ENCODE peak calls at places on chromosomes 11 and 22, in four cellular contexts. W is right lobe of liver, P is SJSA1, C is left lung. K is an unnamed sample.
A peak's percentile ranks its signal among the peaks of the same experiment; 100 is the strongest.

GRCh38 chr11:680476-680875 is 14.5 kb downstream of the DEAF1 start:
- DNase-seq in W (no peak), C (no peak), P (no peak), K (no peak)

GRCh38 chr22:50233223-50233622 is 11.6 kb downstream of the TUBGCP6 start:
- DNase-seq in P (no peak), C (no peak), W (peak; percentile 11), K (no peak)

GRCh38 chr22:19228174-19228573 is 49.6 kb upstream of the SLC25A1 start:
- DNase-seq in W (no peak), C (no peak), P (no peak), K (no peak)

GRCh38 chr11:122843281-122844150 is 5.2 kb downstream of the CRTAM start:
- DNase-seq in W (no peak), P (no peak), C (no peak), K (peak; percentile 46)

GRCh38 chr11:69312418-69313399 is 18.8 kb downstream of the MYEOV start:
- DNase-seq in C (no peak), P (peak; percentile 65), W (no peak), K (no peak)

GRCh38 chr11:31711137-31711536 is 100.0 kb downstream of the PAX6 start:
- DNase-seq in P (no peak), W (no peak), C (no peak), K (no peak)

GRCh38 chr11:64298966-64299846 is 952 bp upstream of the CATSPERZ start:
- DNase-seq in P (no peak), C (peak; percentile 90), W (peak; percentile 65), K (no peak)

GRCh38 chr11:122808494-122808893 is 29.8 kb upstream of the CRTAM start:
- DNase-seq in P (no peak), C (no peak), W (no peak), K (no peak)

GRCh38 chr11:78424334-78425270 is 7.0 kb upstream of the GAB2 start:
- DNase-seq in P (no peak), W (no peak), C (no peak), K (no peak)

GRCh38 chr11:75406338-75406777 is 7.0 kb downstream of the RPS3 start:
- DNase-seq in P (no peak), W (no peak), C (no peak), K (no peak)

GRCh38 chr11:135023499-135023898 is 611.5 kb upstream of the B3GAT1 start:
- DNase-seq in C (no peak), W (no peak), P (no peak), K (no peak)

GRCh38 chr22:33006220-33006954 is 51.8 kb downstream of the SYN3 start:
- DNase-seq in W (peak; percentile 64), C (no peak), P (no peak), K (no peak)

GRCh38 chr22:29813563-29813962 is 24.5 kb downstream of the ASCC2 start:
- DNase-seq in P (no peak), W (no peak), C (no peak), K (no peak)

GRCh38 chr11:3969613-3970012 is 114.1 kb downstream of the STIM1 start:
- DNase-seq in P (no peak), C (no peak), W (no peak), K (no peak)

GRCh38 chr22:38219644-38220043 is 17.9 kb downstream of the MAFF start:
- DNase-seq in P (no peak), C (no peak), W (no peak), K (no peak)

GRCh38 chr11:67484847-67485311 is 2.1 kb downstream of the AIP start:
- DNase-seq in C (peak; percentile 81), W (peak; percentile 28), P (no peak), K (peak; percentile 39)

GRCh38 chr11:120184371-120184945 is 26.4 kb upstream of the OAF start:
- DNase-seq in W (no peak), C (no peak), P (no peak), K (no peak)

GRCh38 chr11:28464252-28464867 is 356.2 kb downstream of the METTL15 start:
- DNase-seq in W (no peak), P (no peak), C (no peak), K (no peak)

GRCh38 chr22:24115247-24116207 is 65.8 kb upstream of the SUSD2 start:
- DNase-seq in P (no peak), W (no peak), C (peak; percentile 24), K (no peak)

GRCh38 chr11:119417726-119418540 is 5.0 kb downstream of the THY1 start:
- DNase-seq in P (peak; percentile 70), C (no peak), W (no peak), K (no peak)

GRCh38 chr22:33706100-33706499 is 214.2 kb downstream of the LARGE1 start:
- DNase-seq in P (no peak), C (no peak), W (no peak), K (no peak)

GRCh38 chr11:128334311-128335044 is 252.9 kb downstream of the ETS1 start:
- DNase-seq in C (no peak), W (peak; percentile 83), P (peak; percentile 82), K (no peak)

GRCh38 chr22:30373331-30374325 is 13.6 kb downstream of the RNF215 start:
- DNase-seq in W (no peak), C (peak; percentile 55), P (no peak), K (no peak)

GRCh38 chr11:82873919-82874333 is 26.3 kb downstream of the PRCP start:
- DNase-seq in W (no peak), C (no peak), P (no peak), K (peak; percentile 8)

GRCh38 chr11:78216021-78216420 is 27.3 kb downstream of the USP35 start:
- DNase-seq in P (no peak), C (no peak), W (no peak), K (no peak)

GRCh38 chr11:106127604-106128003 is 50.1 kb downstream of the AASDHPPT start:
- DNase-seq in P (no peak), W (no peak), C (no peak), K (no peak)

GRCh38 chr11:74948546-74948897 is 369 bp downstream of the XRRA1 start:
- DNase-seq in C (no peak), W (no peak), P (no peak), K (no peak)

GRCh38 chr11:45332486-45332934 is 46.4 kb upstream of the SYT13 start:
- DNase-seq in W (no peak), C (no peak), P (peak; percentile 42), K (no peak)

GRCh38 chr22:47129902-47130301 is 367.5 kb downstream of the TBC1D22A start:
- DNase-seq in W (peak; percentile 18), P (no peak), C (peak; percentile 72), K (no peak)

GRCh38 chr11:122150484-122151124 is 34.6 kb upstream of the BLID start:
- DNase-seq in W (no peak), P (no peak), C (no peak), K (no peak)

DNA sequence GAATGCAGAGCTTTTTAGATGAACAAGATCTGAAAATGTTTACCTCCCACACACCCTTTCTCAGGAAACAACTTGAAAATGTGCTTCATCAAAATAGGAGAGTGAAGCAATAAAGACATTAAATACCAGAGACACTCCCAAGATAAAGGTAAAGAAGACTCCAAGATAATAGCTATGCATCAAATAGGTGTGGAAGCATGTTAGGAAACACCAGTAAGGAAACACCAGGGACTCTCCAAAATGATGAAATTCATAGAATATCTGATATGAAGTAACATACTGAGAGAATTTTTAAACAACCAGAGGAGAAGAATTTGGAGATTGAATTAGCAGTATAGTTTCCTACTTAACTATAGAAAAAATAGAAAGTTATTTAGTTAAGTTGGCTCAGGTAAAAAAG is 57.0 kb downstream of the OR10A6 start:
- DNase-seq in P (no peak), C (no peak), W (no peak), K (no peak)
- H3K4me1 ChIP-seq in P (no peaks in the 10 kb centered on the region), C (no peaks in the 10 kb centered on the region), W (no peaks in the 10 kb centered on the region), K (no peaks in the 10 kb centered on the region)

GRCh38 chr11:61888043-61888442 is 3.3 kb downstream of the FADS3 start:
- DNase-seq in C (no peak), W (peak; percentile 64), P (peak; percentile 86), K (no peak)

GRCh38 chr11:61886643-61887042 is 4.7 kb downstream of the FADS3 start:
- DNase-seq in W (no peak), P (no peak), C (no peak), K (no peak)

GRCh38 chr11:61889831-61890230 is 1.5 kb downstream of the FADS3 start:
- DNase-seq in W (no peak), C (no peak), P (no peak), K (no peak)

GRCh38 chr11:61890536-61891330 is 612 bp downstream of the FADS3 start:
- DNase-seq in C (peak; percentile 81), W (peak; percentile 56), P (peak; percentile 96), K (peak; percentile 28)

GRCh38 chr11:61888590-61888989 is 2.8 kb downstream of the FADS3 start:
- DNase-seq in W (no peak), C (no peak), P (no peak), K (no peak)
- H3K4me3 ChIP-seq in W (no peak overlapping the region), C (no peak overlapping the region), P (no peak overlapping the region), K (no peak overlapping the region)

DNA sequence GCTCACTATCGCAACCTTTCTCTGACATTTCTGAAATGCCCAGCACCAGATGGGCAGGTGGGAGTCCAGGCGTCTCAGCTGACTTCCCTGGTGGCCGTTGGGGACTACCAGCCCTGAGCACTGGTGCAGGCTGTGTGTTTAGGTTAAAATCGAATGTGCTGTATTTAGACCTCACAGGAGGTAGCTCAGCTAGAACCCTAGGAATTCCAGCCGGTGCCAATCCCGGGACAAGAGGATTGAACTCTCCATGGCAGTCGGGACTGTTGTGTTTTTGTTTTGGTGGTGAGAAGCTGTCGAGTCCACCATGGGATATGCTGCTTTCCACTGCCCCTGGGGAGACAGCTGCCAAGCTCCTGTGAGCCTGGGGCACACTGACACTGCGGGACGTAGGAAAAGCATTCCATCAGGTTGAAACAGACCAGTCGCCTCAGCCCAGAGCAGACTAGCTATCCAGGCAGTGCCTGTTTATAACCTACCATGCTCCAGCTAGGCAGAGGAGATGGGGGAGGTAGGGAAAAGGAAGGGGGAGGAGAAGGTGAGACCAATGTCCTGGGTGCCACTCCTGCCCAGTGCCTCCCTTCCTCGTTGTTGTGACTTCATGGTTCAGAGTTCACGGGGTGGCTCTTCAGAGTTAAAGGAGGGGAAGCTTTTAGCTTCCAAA is 52.9 kb downstream of the MICAL2 start:
- DNase-seq in P (peak; percentile 90), W (no peak), C (no peak), K (no peak)
- H3K4me1 ChIP-seq in P (peaks cover 94% of the 10 kb centered on the region), W (no peaks in the 10 kb centered on the region), C (peaks cover 61% of the 10 kb centered on the region), K (no peaks in the 10 kb centered on the region)

GRCh38 chr11:60281482-60281881 is 1.0 kb downstream of the MS4A4A start:
- DNase-seq in W (no peak), C (no peak), P (no peak), K (no peak)

GRCh38 chr11:60274462-60274861 is 6.0 kb upstream of the MS4A4A start:
- DNase-seq in P (no peak), C (no peak), W (no peak), K (no peak)

GRCh38 chr11:60282291-60282690 is 1.8 kb downstream of the MS4A4A start:
- DNase-seq in P (no peak), W (no peak), C (no peak), K (no peak)

GRCh38 chr11:60280412-60280811 is at the start of gene MS4A4A:
- DNase-seq in P (no peak), C (no peak), W (no peak), K (no peak)
- H3K4me3 ChIP-seq in P (no peak within 1 kb of the TSS), C (peak within 1 kb of the TSS; percentile 31), W (peak within 1 kb of the TSS; percentile 24), K (no peak within 1 kb of the TSS)

DNA sequence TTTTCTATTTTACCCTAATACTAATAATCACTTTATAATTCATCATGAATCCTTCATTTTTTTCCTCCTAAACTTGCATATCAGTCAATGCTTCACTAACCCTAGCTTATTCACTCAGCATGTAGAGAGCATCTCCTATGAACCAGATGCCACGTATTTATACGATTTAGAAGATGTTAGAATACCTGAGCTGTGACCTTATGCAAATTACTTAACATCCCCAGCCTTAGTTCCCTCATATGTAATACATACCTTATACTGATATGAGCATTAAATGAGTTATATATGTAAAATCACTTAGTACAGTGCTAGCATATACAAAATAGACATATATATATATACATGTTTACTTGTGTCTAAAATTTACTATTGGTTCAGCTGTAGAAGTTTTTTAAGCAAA is 9.0 kb downstream of the FAM76B start:
- DNase-seq in P (no peak), C (no peak), W (no peak), K (no peak)
- H3K4me1 ChIP-seq in P (no peaks in the 10 kb centered on the region), C (no peaks in the 10 kb centered on the region), W (no peaks in the 10 kb centered on the region), K (no peaks in the 10 kb centered on the region)